ENCODE peak calls at places on chromosomes 6 and 20, in four cellular contexts. T is hepatocyte; X is effector CD4-positive, alpha-beta T cell; M is T-helper 17 cell. P is an unnamed sample.

GRCh38 chr20:16283978-16284377 is 289.3 kb downstream of the KIF16B start:
- DNase-seq in T (no peak), X (no peak), M (no peak), P (no peak)

GRCh38 chr6:144797881-144798589 is 512.9 kb downstream of the UTRN start:
- DNase-seq in T (no peak), X (no peak), M (no peak), P (no peak)

GRCh38 chr6:137495652-137496391 is 1.6 kb upstream of the OLIG3 start:
- DNase-seq in T (no peak), X (no peak), M (no peak), P (no peak)

GRCh38 chr6:7628915-7629314 is 38.9 kb downstream of the SNRNP48 start:
- DNase-seq in T (no peak), X (no peak), M (no peak), P (no peak)

GRCh38 chr20:17570347-17571152 is 675 bp downstream of the DSTN start:
- DNase-seq in T (peak), X (peak), M (no peak), P (peak)

GRCh38 chr6:170347091-170347490 is 40.5 kb downstream of the FAM120B start:
- DNase-seq in T (no peak), X (no peak), M (no peak), P (no peak)

GRCh38 chr20:25360631-25361286 is 29.9 kb downstream of the ABHD12 start:
- DNase-seq in T (no peak), X (no peak), M (no peak), P (no peak)

GRCh38 chr6:144921206-144921975 is 636.3 kb downstream of the UTRN start:
- DNase-seq in T (no peak), X (no peak), M (no peak), P (peak)

GRCh38 chr6:74333406-74333805 is 637.4 kb downstream of the CD109 start:
- DNase-seq in T (no peak), X (no peak), M (no peak), P (no peak)

GRCh38 chr20:58829531-58829941 is 21.2 kb downstream of the GNAS-AS1 start:
- DNase-seq in T (no peak), X (no peak), M (no peak), P (no peak)

GRCh38 chr6:57021086-57021720 is 25.3 kb upstream of the KIAA1586 start:
- DNase-seq in T (peak), X (no peak), M (no peak), P (peak)

GRCh38 chr6:137552146-137552545 is 58.0 kb upstream of the OLIG3 start:
- DNase-seq in T (no peak), X (no peak), M (no peak), P (no peak)

GRCh38 chr6:56682580-56682979 is 39.9 kb upstream of the DST start:
- DNase-seq in T (no peak), X (no peak), M (no peak), P (no peak)

GRCh38 chr6:126672654-126673053 is 332.7 kb downstream of the CENPW start:
- DNase-seq in T (no peak), X (no peak), M (no peak), P (no peak)

GRCh38 chr6:150756170-150756569 is 109.3 kb upstream of the MTHFD1L start:
- DNase-seq in T (no peak), X (no peak), M (no peak), P (no peak)

GRCh38 chr20:44642203-44643153 is 9.0 kb downstream of the ADA start:
- DNase-seq in T (peak), X (peak), M (no peak), P (peak)

GRCh38 chr20:621115-621756 is 11.1 kb upstream of the TCF15 start:
- DNase-seq in T (no peak), X (no peak), M (no peak), P (no peak)

GRCh38 chr20:4507288-4507719 is 214.4 kb upstream of the PRND start:
- DNase-seq in T (no peak), X (no peak), M (no peak), P (no peak)

GRCh38 chr20:9407805-9408421 is 106.5 kb upstream of the LAMP5 start:
- DNase-seq in T (peak), X (peak), M (no peak), P (peak)

GRCh38 chr6:158003910-158004695 is 22.4 kb downstream of the SYNJ2 start:
- DNase-seq in T (no peak), X (no peak), M (no peak), P (no peak)

GRCh38 chr6:33249732-33250625 is 21.7 kb downstream of the VPS52 start:
- DNase-seq in T (no peak), X (no peak), M (no peak), P (no peak)

GRCh38 chr20:32164984-32165735 is 42.4 kb downstream of the PLAGL2 start:
- DNase-seq in T (no peak), X (no peak), M (no peak), P (no peak)

GRCh38 chr20:33668791-33669155 is 2.0 kb downstream of the ACTL10 start:
- DNase-seq in T (no peak), X (no peak), M (no peak), P (no peak)

GRCh38 chr6:167532410-167533294 is 207.8 kb downstream of the TTLL2 start:
- DNase-seq in T (no peak), X (no peak), M (no peak), P (no peak)

GRCh38 chr20:36885355-36885754 is 9.4 kb downstream of the TLDC2 start:
- DNase-seq in T (no peak), X (no peak), M (no peak), P (no peak)

GRCh38 chr6:42482126-42482525 is 30.4 kb upstream of the TRERF1 start:
- DNase-seq in T (peak), X (no peak), M (no peak), P (no peak)

GRCh38 chr6:125742433-125743120 is 6.9 kb upstream of the HEY2 start:
- DNase-seq in T (no peak), X (no peak), M (no peak), P (no peak)

GRCh38 chr6:131782764-131783163 is 25.1 kb upstream of the ENPP1 start:
- DNase-seq in T (peak), X (no peak), M (no peak), P (no peak)

GRCh38 chr20:62554898-62555641 is 79.3 kb upstream of the GATA5 start:
- DNase-seq in T (no peak), X (no peak), M (no peak), P (no peak)

GRCh38 chr6:14784596-14785360 is 461.1 kb upstream of the JARID2 start:
- DNase-seq in T (peak), X (no peak), M (no peak), P (no peak)

GRCh38 chr20:61161649-61162210 is 90.3 kb upstream of the CDH4 start:
- DNase-seq in T (no peak), X (no peak), M (no peak), P (no peak)

GRCh38 chr6:109059591-109060021 is 35.0 kb downstream of the SESN1 start:
- DNase-seq in T (no peak), X (no peak), M (no peak), P (no peak)

GRCh38 chr6:6696867-6697531 is 108.5 kb downstream of the LY86 start:
- DNase-seq in T (peak), X (no peak), M (no peak), P (peak)

GRCh38 chr20:11952621-11953020 is 34.9 kb downstream of the BTBD3 start:
- DNase-seq in T (no peak), X (no peak), M (no peak), P (no peak)

GRCh38 chr20:47241345-47241781 is 115.1 kb downstream of the ZMYND8 start:
- DNase-seq in T (no peak), X (no peak), M (no peak), P (no peak)

GRCh38 chr20:4369798-4370124 is 351.9 kb upstream of the PRND start:
- DNase-seq in T (no peak), X (no peak), M (no peak), P (no peak)